ENCODE peak calls at places on chromosome 22, in nine cellular contexts. U is activated T-cell treated with anti-CD3 and anti-CD28 coated beads, Interleukin-2, amount 50 U/mL, for 72 hours; F is activated naive CD8-positive, alpha-beta T cell treated with anti-CD3 and anti-CD28 coated beads, Interleukin-2, amount 10 ng/mL, durations not matched to agents 7 days and 5 days; N is NCI-H1092; W is stimulated activated CD8-positive, alpha-beta memory T cell treated with anti-CD3 and anti-CD28 coated beads, Interleukin-12 subunit alpha, Interleukin-12 subunit beta, amount 100 ng/mL, for 1 hour; B is activated CD4-positive, alpha-beta T cell treated with anti-CD3 and anti-CD28 coated beads for 4 hours; A is left cardiac atrium; S is ovary; Q is CD8-positive, alpha-beta T cell. J is an unnamed sample.

GRCh38 chr22:22460635-22461034 is 47.9 kb downstream of the ZNF280B start:
- DNase-seq in U (no peak), F (no peak), N (no peak), W (no peak), B (no peak), A (no peak), S (no peak), Q (no peak), J (no peak)

GRCh38 chr22:26751217-26751616 is 93.8 kb downstream of the MIAT start:
- DNase-seq in U (no peak), F (no peak), N (peak; percentile 7), W (no peak), B (no peak), A (no peak), S (no peak), Q (no peak), J (no peak)

GRCh38 chr22:46054091-46054877 is 77.3 kb upstream of the WNT7B start:
- DNase-seq in U (peak; percentile 37), F (peak; percentile 69), N (no peak), W (no peak), B (no peak), A (peak; percentile 73), S (peak; percentile 86), Q (no peak), J (peak; percentile 43)

GRCh38 chr22:46030241-46030880 is 53.4 kb upstream of the WNT7B start:
- DNase-seq in U (no peak), F (no peak), N (no peak), W (no peak), B (no peak), A (peak; percentile 23), S (peak; percentile 19), Q (no peak), J (no peak)

GRCh38 chr22:49403102-49403501 is 424.6 kb downstream of the BRD1 start:
- DNase-seq in U (no peak), F (no peak), N (no peak), W (no peak), B (no peak), A (no peak), S (no peak), Q (no peak), J (no peak)

GRCh38 chr22:25747245-25747944 is 5.4 kb downstream of the MYO18B start:
- DNase-seq in U (no peak), F (no peak), N (no peak), W (no peak), B (no peak), A (peak; percentile 76), S (peak; percentile 27), Q (no peak), J (no peak)

GRCh38 chr22:22696104-22696503 is 51.7 kb downstream of the GGTLC2 start:
- DNase-seq in U (no peak), F (no peak), N (no peak), W (no peak), B (no peak), A (no peak), S (no peak), Q (no peak), J (no peak)

GRCh38 chr22:23796461-23796860 is 9.7 kb downstream of the SMARCB1 start:
- DNase-seq in U (no peak), F (no peak), N (no peak), W (no peak), B (no peak), A (no peak), S (no peak), Q (no peak), J (no peak)

GRCh38 chr22:20646377-20646776 is 127.5 kb upstream of the SERPIND1 start:
- DNase-seq in U (no peak), F (no peak), N (no peak), W (no peak), B (no peak), A (no peak), S (no peak), Q (no peak), J (no peak)

GRCh38 chr22:17795661-17796548 is 21.6 kb upstream of the BID start:
- DNase-seq in U (no peak), F (no peak), N (no peak), W (no peak), B (no peak), A (no peak), S (no peak), Q (no peak), J (peak; percentile 54)

GRCh38 chr22:44403930-44404329 is 91.2 kb upstream of the SHISAL1 start:
- DNase-seq in U (no peak), F (no peak), N (no peak), W (no peak), B (no peak), A (no peak), S (no peak), Q (no peak), J (no peak)

GRCh38 chr22:11307996-11308395 is 4220.0 kb upstream of the OR11H1 start:
- DNase-seq in U (no peak), F (no peak), N (no peak), W (no peak), B (no peak), A (no peak), S (no peak), Q (no peak), J (no peak)

GRCh38 chr22:44368611-44369010 is 55.9 kb upstream of the SHISAL1 start:
- DNase-seq in U (no peak), F (no peak), N (no peak), W (no peak), B (no peak), A (no peak), S (peak; percentile 11), Q (no peak), J (no peak)

GRCh38 chr22:30036656-30037055 is 43.6 kb upstream of the HORMAD2 start:
- DNase-seq in U (no peak), F (no peak), N (no peak), W (no peak), B (no peak), A (no peak), S (no peak), Q (no peak), J (no peak)

GRCh38 chr22:16917144-16918003 is 90.6 kb downstream of the GAB4 start:
- DNase-seq in U (peak; percentile 62), F (peak; percentile 55), N (peak; percentile 75), W (peak; percentile 41), B (peak; percentile 33), A (peak; percentile 66), S (peak; percentile 45), Q (peak; percentile 3), J (peak; percentile 51)

GRCh38 chr22:25202290-25202921 is 2.7 kb downstream of the CRYBB3 start:
- DNase-seq in U (peak; percentile 55), F (peak; percentile 65), N (peak; percentile 41), W (peak; percentile 4), B (peak; percentile 10), A (peak; percentile 49), S (peak; percentile 45), Q (peak; percentile 18), J (peak; percentile 73)

GRCh38 chr22:44410396-44411056 is 87.5 kb downstream of the RTL6 start:
- DNase-seq in U (no peak), F (no peak), N (no peak), W (no peak), B (no peak), A (peak; percentile 43), S (no peak), Q (no peak), J (no peak)

GRCh38 chr22:30310881-30311771 is 15.6 kb downstream of the TBC1D10A start:
- DNase-seq in U (no peak), F (no peak), N (no peak), W (no peak), B (no peak), A (peak; percentile 81), S (peak; percentile 90), Q (no peak), J (no peak)

GRCh38 chr22:39174498-39175120 is 22.1 kb upstream of the CBX7 start:
- DNase-seq in U (peak; percentile 45), F (peak; percentile 75), N (no peak), W (peak; percentile 56), B (peak; percentile 67), A (peak; percentile 91), S (peak; percentile 89), Q (peak; percentile 68), J (peak; percentile 74)

GRCh38 chr22:46025225-46025972 is 48.4 kb upstream of the WNT7B start:
- DNase-seq in U (no peak), F (no peak), N (no peak), W (no peak), B (no peak), A (peak; percentile 7), S (peak; percentile 18), Q (no peak), J (no peak)

GRCh38 chr22:50683994-50684371 is 11.4 kb downstream of the SHANK3 start:
- DNase-seq in U (no peak), F (no peak), N (no peak), W (no peak), B (no peak), A (no peak), S (no peak), Q (no peak), J (no peak)

GRCh38 chr22:20520093-20520511 is 12.7 kb downstream of the MED15 start:
- DNase-seq in U (peak; percentile 21), F (no peak), N (no peak), W (no peak), B (peak; percentile 36), A (no peak), S (no peak), Q (no peak), J (no peak)

GRCh38 chr22:20647586-20648305 is 126.2 kb upstream of the SERPIND1 start:
- DNase-seq in U (no peak), F (no peak), N (no peak), W (no peak), B (no peak), A (no peak), S (no peak), Q (no peak), J (no peak)

GRCh38 chr22:49692499-49693225 is 135.0 kb downstream of the BRD1 start:
- DNase-seq in U (no peak), F (no peak), N (no peak), W (no peak), B (no peak), A (no peak), S (no peak), Q (no peak), J (no peak)